ENCODE peak calls at places on chromosomes 2 and 18, in nine cellular contexts. C is IMR-90; T is heart right ventricle; L is mesenchymal stem cell; R is aorta; H is psoas muscle; Z is A549; E is naive thymus-derived CD4-positive, alpha-beta T cell; W is transverse colon. M is an unnamed sample.

GRCh38 chr18:39561136-39561535 is 1995.5 kb upstream of the CELF4 start:
- DNase-seq in Z (no peak), C (no peak), L (peak; percentile 67), R (no peak), W (no peak), E (no peak), T (no peak), H (no peak), M (peak; percentile 9)

GRCh38 chr2:128568106-128568505 is 249.4 kb upstream of the HS6ST1 start:
- DNase-seq in W (no peak), H (no peak), Z (no peak), C (no peak), T (no peak), L (no peak), E (no peak), R (no peak), M (no peak)

GRCh38 chr18:42086288-42086687 is 131.3 kb downstream of the PIK3C3 start:
- DNase-seq in T (no peak), H (no peak), Z (no peak), W (no peak), L (no peak), C (peak; percentile 49), R (no peak), E (no peak), M (peak; percentile 6)

GRCh38 chr18:8477615-8478014 is 131.6 kb upstream of the RAB12 start:
- DNase-seq in L (no peak), H (no peak), R (no peak), T (no peak), E (no peak), W (no peak), Z (no peak), C (no peak), M (no peak)

GRCh38 chr2:54609647-54610046 is 113.8 kb upstream of the EML6 start:
- DNase-seq in R (no peak), C (no peak), T (no peak), L (no peak), W (no peak), Z (no peak), H (no peak), E (no peak), M (no peak)

GRCh38 chr18:45728341-45729010 is 4.5 kb downstream of the SLC14A1 start:
- DNase-seq in C (peak; percentile 56), E (no peak), W (no peak), L (no peak), R (no peak), H (no peak), T (no peak), Z (no peak), M (peak; percentile 90)

GRCh38 chr2:134021830-134022524 is 231.9 kb upstream of the MGAT5 start:
- DNase-seq in W (no peak), E (no peak), C (no peak), T (no peak), Z (no peak), H (no peak), L (no peak), R (no peak), M (no peak)

GRCh38 chr2:56801770-56802169 is 618.0 kb downstream of the CCDC85A start:
- DNase-seq in Z (no peak), W (no peak), E (no peak), R (no peak), L (peak; percentile 6), T (no peak), C (no peak), H (no peak), M (no peak)

GRCh38 chr2:95312543-95313205 is 15.5 kb downstream of the KCNIP3 start:
- DNase-seq in Z (no peak), T (no peak), H (no peak), R (no peak), W (no peak), L (no peak), E (no peak), C (no peak), M (no peak)

GRCh38 chr2:1557467-1557820 is 144.2 kb downstream of the TPO start:
- DNase-seq in Z (no peak), L (no peak), C (no peak), E (no peak), T (no peak), H (no peak), R (no peak), W (no peak), M (no peak)

GRCh38 chr2:42978887-42979415 is 186.6 kb upstream of the HAAO start:
- DNase-seq in R (peak; percentile 33), H (no peak), E (no peak), Z (no peak), T (no peak), W (no peak), C (no peak), L (no peak), M (no peak)

GRCh38 chr18:4450065-4450676 is 4.9 kb downstream of the DLGAP1 start:
- DNase-seq in L (no peak), R (no peak), W (no peak), H (no peak), T (no peak), C (no peak), E (no peak), Z (no peak), M (no peak)

GRCh38 chr18:4454548-4455112 is 477 bp downstream of the DLGAP1 start:
- DNase-seq in E (no peak), R (peak; percentile 67), Z (no peak), T (no peak), H (peak; percentile 10), C (no peak), L (no peak), W (no peak), M (no peak)

GRCh38 chr18:4453712-4454547 is 1.2 kb downstream of the DLGAP1 start:
- DNase-seq in E (no peak), W (no peak), Z (no peak), T (no peak), C (no peak), H (peak; percentile 10), R (peak; percentile 74), L (no peak), M (no peak)

DNA sequence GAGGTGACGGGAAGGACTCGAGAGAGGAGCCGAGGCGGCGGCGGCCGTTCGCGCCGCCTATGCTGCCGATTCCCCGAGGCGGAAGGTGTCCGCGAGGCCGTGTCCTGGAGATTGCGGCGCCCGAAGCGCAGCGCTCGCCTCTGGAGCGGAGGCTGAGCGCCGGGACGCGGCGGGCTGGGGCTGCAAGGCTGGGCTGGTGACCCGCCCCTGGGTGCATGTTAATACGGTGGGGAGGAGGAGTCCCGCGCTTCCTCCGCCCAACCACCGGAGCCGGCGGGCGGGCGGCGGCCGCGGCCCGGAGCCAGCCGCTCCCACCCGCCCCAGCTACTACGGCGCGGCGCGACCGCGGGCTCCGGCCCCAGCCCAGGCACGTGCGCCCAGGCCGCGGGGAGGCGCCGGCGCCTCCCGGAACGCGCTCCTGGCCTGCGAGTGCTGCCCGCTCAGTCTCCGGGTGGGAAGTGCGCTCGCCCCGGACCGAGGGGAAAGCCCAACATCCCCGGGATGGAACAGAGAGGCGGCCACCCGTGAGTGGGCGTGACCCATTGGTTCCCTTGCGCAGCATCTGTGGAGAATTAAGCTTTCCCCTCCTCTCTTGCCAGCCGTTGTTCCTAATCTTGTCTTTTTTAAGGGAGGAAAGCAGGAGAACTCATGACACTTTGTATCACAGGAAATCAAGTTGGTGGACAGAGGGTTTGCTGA is at the start of gene DLGAP1:
- DNase-seq in Z (no peak), W (peak; percentile 56), R (peak; percentile 87), E (no peak), C (no peak), T (peak; percentile 29), L (no peak), H (peak; percentile 45), M (no peak)
- H3K4me3 ChIP-seq in Z (no peak within 1 kb of the TSS), W (peak within 1 kb of the TSS; percentile 35), R (peak within 1 kb of the TSS; percentile 32), E (no peak within 1 kb of the TSS), C (no peak within 1 kb of the TSS), T (peak within 1 kb of the TSS; percentile 41), L (peak within 1 kb of the TSS; percentile 39), H (peak within 1 kb of the TSS; percentile 53), M (no peak within 1 kb of the TSS)

GRCh38 chr2:44102790-44103642 is 65.7 kb upstream of the PPM1B start:
- DNase-seq in C (no peak), T (no peak), R (no peak), Z (no peak), L (no peak), E (no peak), H (no peak), W (no peak), M (no peak)
- H3K4me3 ChIP-seq in C (no peak overlapping the region), T (no peak overlapping the region), R (no peak overlapping the region), Z (no peak overlapping the region), L (no peak overlapping the region), E (no peak overlapping the region), H (no peak overlapping the region), W (no peak overlapping the region), M (no peak overlapping the region)

GRCh38 chr2:101442667-101443061 is 32.2 kb downstream of the RFX8 start:
- DNase-seq in C (no peak), L (no peak), E (no peak), H (no peak), Z (no peak), R (no peak), T (no peak), W (no peak), M (no peak)
- H3K4me3 ChIP-seq in C (no peak overlapping the region), L (no peak overlapping the region), E (no peak overlapping the region), H (no peak overlapping the region), Z (no peak overlapping the region), R (no peak overlapping the region), T (no peak overlapping the region), W (no peak overlapping the region), M (no peak overlapping the region)

GRCh38 chr2:74002515-74003391 is 18.0 kb downstream of the TET3 start:
- DNase-seq in E (peak; percentile 71), L (peak; percentile 86), H (peak; percentile 85), Z (no peak), C (peak; percentile 83), W (peak; percentile 85), T (peak; percentile 88), R (peak; percentile 94), M (peak; percentile 87)

GRCh38 chr2:74004212-74005182 is 19.8 kb downstream of the TET3 start:
- DNase-seq in W (no peak), E (no peak), Z (no peak), L (no peak), H (no peak), R (no peak), T (no peak), C (no peak), M (no peak)

GRCh38 chr2:74001781-74002514 is 17.2 kb downstream of the TET3 start:
- DNase-seq in R (no peak), Z (no peak), T (no peak), W (no peak), E (no peak), L (no peak), C (no peak), H (no peak), M (no peak)

GRCh38 chr2:74005786-74006185 is 21.1 kb downstream of the TET3 start:
- DNase-seq in R (no peak), E (no peak), T (no peak), H (no peak), Z (no peak), L (no peak), C (no peak), W (no peak), M (no peak)

DNA sequence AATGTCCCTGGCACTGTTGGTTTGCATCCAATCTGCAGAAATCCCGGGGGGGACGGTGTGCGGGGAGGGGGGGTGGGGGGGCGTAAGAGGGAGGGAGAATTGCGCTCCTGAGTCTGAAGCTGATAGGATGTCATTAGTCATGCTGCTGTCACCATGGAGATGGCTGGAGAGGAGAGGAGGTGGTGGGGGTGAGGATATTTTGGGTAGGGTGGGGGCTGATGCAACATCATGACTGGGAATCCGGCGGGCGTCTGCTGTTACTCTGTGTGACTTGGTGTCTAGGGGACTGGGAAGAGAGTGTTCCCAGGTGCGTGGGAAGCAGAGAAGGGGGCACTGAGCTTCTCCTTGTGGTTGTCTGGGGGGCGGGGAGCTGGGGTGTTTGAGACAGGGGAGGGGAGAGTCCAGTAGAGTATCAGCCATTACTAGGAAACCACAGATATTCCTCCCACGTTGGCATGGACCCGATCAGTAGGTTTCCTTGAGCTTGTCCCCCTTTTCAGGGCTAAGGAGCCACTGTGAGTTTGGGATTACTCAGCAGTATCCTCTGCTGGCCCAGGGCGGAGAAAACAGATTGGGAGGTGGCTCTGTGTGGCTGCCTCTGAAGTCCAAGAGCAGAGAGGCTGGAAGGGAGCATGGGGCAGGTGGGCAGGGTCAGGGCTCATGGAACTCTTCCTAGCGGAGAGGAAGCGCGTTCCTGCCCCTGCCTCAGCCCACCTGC is 18.9 kb downstream of the TET3 start:
- DNase-seq in Z (no peak), C (peak; percentile 82), T (no peak), E (no peak), R (peak; percentile 86), L (peak; percentile 59), H (peak; percentile 58), W (no peak), M (peak; percentile 93)
- H3K4me3 ChIP-seq in Z (no peak overlapping the region), C (peak overlapping the region; percentile 82), T (peak overlapping the region; percentile 75), E (no peak overlapping the region), R (no peak overlapping the region), L (no peak overlapping the region), H (peak overlapping the region; percentile 73), W (no peak overlapping the region), M (peak overlapping the region; percentile 87)